ENCODE peak calls at places on chromosomes 6 and 20, in five cellular contexts. P is naive thymus-derived CD4-positive, alpha-beta T cell; H is A549; L is psoas muscle; I is CD8-positive, alpha-beta T cell. U is an unnamed sample. For H3K9me3, the result is how much of the 10 kb centered on the place peaks cover.

GRCh38 chr6:117338567-117338966 is 73.2 kb downstream of the VGLL2 start:
- DNase-seq in H (no peak), I (no peak), P (no peak), L (no peak), U (no peak)

GRCh38 chr6:40755046-40755681 is 168.0 kb upstream of the LRFN2 start:
- DNase-seq in P (no peak), H (no peak), I (no peak), L (no peak), U (no peak)

GRCh38 chr6:45886776-45887175 is 128.9 kb downstream of the CLIC5 start:
- DNase-seq in L (no peak), P (no peak), H (no peak), I (no peak), U (no peak)

GRCh38 chr6:42182101-42182500 is 8.9 kb downstream of the GUCA1A start:
- DNase-seq in H (no peak), L (no peak), I (no peak), P (no peak), U (no peak)

GRCh38 chr6:44342489-44342888 is at the start of gene SPATS1:
- DNase-seq in P (no peak), L (peak), H (no peak), I (no peak), U (no peak)

GRCh38 chr6:57021086-57021720 is 25.3 kb upstream of the KIAA1586 start:
- DNase-seq in I (no peak), L (no peak), H (peak), P (no peak), U (no peak)

GRCh38 chr6:168737481-168737880 is 296.5 kb downstream of the SMOC2 start:
- DNase-seq in L (no peak), P (no peak), I (no peak), H (peak), U (no peak)

GRCh38 chr6:24667378-24667803 is 514 bp downstream of the ACOT13 start:
- DNase-seq in H (no peak), L (no peak), I (no peak), P (no peak), U (no peak)

GRCh38 chr6:167652042-167652700 is 174.5 kb upstream of the AFDN start:
- DNase-seq in P (no peak), L (no peak), I (no peak), H (no peak), U (no peak)

GRCh38 chr6:14426281-14426680 is 308.7 kb downstream of the CD83 start:
- DNase-seq in H (no peak), I (no peak), L (no peak), P (no peak), U (no peak)

GRCh38 chr6:17865243-17865642 is 122.2 kb downstream of the KIF13A start:
- DNase-seq in P (no peak), H (no peak), L (peak), I (no peak), U (no peak)

GRCh38 chr20:56428881-56429280 is 16.8 kb downstream of the CASS4 start:
- DNase-seq in P (no peak), L (no peak), I (no peak), H (no peak), U (no peak)

GRCh38 chr6:7615611-7616383 is 25.8 kb downstream of the SNRNP48 start:
- DNase-seq in P (no peak), L (no peak), H (peak), I (peak), U (peak)

GRCh38 chr6:83127976-83128375 is 60.5 kb downstream of the DOP1A start:
- DNase-seq in P (no peak), I (no peak), H (no peak), L (no peak), U (no peak)

GRCh38 chr6:147063469-147064031 is 140.7 kb upstream of the STXBP5 start:
- DNase-seq in I (no peak), H (no peak), P (no peak), L (no peak), U (no peak)

GRCh38 chr6:47718571-47718970 is 20.2 kb downstream of the ADGRF4 start:
- DNase-seq in I (no peak), L (no peak), H (no peak), P (no peak), U (no peak)

GRCh38 chr20:16708590-16708989 is 21.2 kb upstream of the SNRPB2 start:
- DNase-seq in L (no peak), H (no peak), I (no peak), P (no peak), U (no peak)

GRCh38 chr20:19009071-19009688 is 195.6 kb downstream of the SCP2D1 start:
- DNase-seq in H (no peak), I (no peak), P (no peak), L (no peak), U (no peak)

GRCh38 chr6:87074051-87074711 is 20.7 kb downstream of the CGA start:
- DNase-seq in L (no peak), I (no peak), H (no peak), P (no peak), U (no peak)

GRCh38 chr6:28867078-28867414 is 56.7 kb downstream of the TRIM27 start:
- DNase-seq in I (peak), L (no peak), P (no peak), H (no peak), U (no peak)

GRCh38 chr6:132813173-132813856 is 1.1 kb upstream of the RPS12 start:
- DNase-seq in I (peak), L (peak), P (no peak), H (no peak), U (peak)

GRCh38 chr6:24614648-24615047 is 31.3 kb downstream of the KIAA0319 start:
- DNase-seq in P (no peak), I (no peak), L (no peak), H (no peak), U (no peak)

GRCh38 chr20:58673119-58673518 is 19.5 kb upstream of the NPEPL1 start:
- DNase-seq in I (no peak), H (no peak), L (no peak), P (no peak), U (no peak)

GRCh38 chr20:33650753-33651561 is 11.2 kb upstream of the C20orf144 start:
- DNase-seq in L (no peak), P (no peak), I (no peak), H (no peak), U (no peak)

GRCh38 chr6:45830441-45831139 is 185.1 kb downstream of the CLIC5 start:
- DNase-seq in I (peak), L (no peak), P (no peak), H (no peak), U (peak)

GRCh38 chr6:29603930-29604329 is 19.0 kb downstream of the OR2H2 start:
- DNase-seq in L (no peak), P (no peak), I (no peak), H (no peak), U (no peak)

GRCh38 chr20:13995086-13995665 is at the start of gene MACROD2:
- DNase-seq in P (peak), L (peak), I (peak), H (peak), U (peak)

GRCh38 chr6:89385156-89385667 is 26.9 kb downstream of the RRAGD start:
- DNase-seq in P (no peak), L (peak), I (no peak), H (no peak), U (no peak)

GRCh38 chr20:43751167-43752050 is 24.6 kb upstream of the GTSF1L start:
- DNase-seq in I (no peak), P (no peak), H (no peak), L (no peak), U (no peak)

GRCh38 chr6:168765710-168766109 is 324.7 kb downstream of the SMOC2 start:
- DNase-seq in P (no peak), H (no peak), L (no peak), I (no peak), U (no peak)

GRCh38 chr20:37567671-37568588 is 40.3 kb upstream of the BLCAP start:
- DNase-seq in L (no peak), I (no peak), H (no peak), P (no peak), U (no peak)

GRCh38 chr6:37794825-37795224 is 24.7 kb upstream of the ZFAND3 start:
- DNase-seq in P (no peak), H (no peak), L (peak), I (no peak), U (no peak)

GRCh38 chr6:41894366-41895299 is 542 bp downstream of the USP49 start:
- DNase-seq in I (no peak), H (no peak), L (no peak), P (no peak), U (no peak)

GRCh38 chr6:37679539-37680476 is 17.9 kb downstream of the MDGA1 start:
- DNase-seq in H (no peak), I (no peak), L (no peak), P (no peak), U (no peak)

GRCh38 chr20:21820045-21820444 is 114.6 kb downstream of the PAX1 start:
- DNase-seq in P (no peak), I (no peak), L (no peak), H (no peak), U (no peak)

GRCh38 chr6:158033077-158033750 is 51.6 kb downstream of the SYNJ2 start:
- DNase-seq in L (no peak), H (no peak), I (no peak), P (no peak), U (no peak)

GRCh38 chr6:158032354-158032733 is 50.7 kb downstream of the SYNJ2 start:
- DNase-seq in I (no peak), L (no peak), H (no peak), P (no peak), U (no peak)

GRCh38 chr6:158029668-158030230 is 48.1 kb downstream of the SYNJ2 start:
- DNase-seq in P (no peak), I (no peak), H (no peak), L (no peak), U (no peak)

GRCh38 chr6:158031191-158031444 is 49.5 kb downstream of the SYNJ2 start:
- DNase-seq in I (no peak), P (no peak), H (no peak), L (no peak), U (no peak)

GRCh38 chr6:158031445-158032353 is 50.0 kb downstream of the SYNJ2 start:
- DNase-seq in H (no peak), P (no peak), I (peak), L (peak), U (peak)
- H3K4me3 ChIP-seq in H (no peak), P (no peak), I (no peak), L (no peak), U (no peak)

GRCh38 chr6:21874372-21874771 is 280.8 kb downstream of the SOX4 start:
- DNase-seq in L (no peak), P (no peak), I (no peak), H (no peak), U (no peak)
- H3K9me3 ChIP-seq in L (under half), P (under half), I (under half), H (under half), U (under half)

GRCh38 chr6:4253604-4254211 is 118.3 kb upstream of the ECI2 start:
- DNase-seq in P (no peak), L (peak), I (no peak), H (peak), U (no peak)
- H3K27ac ChIP-seq in P (no peak), L (no peak), I (no peak), H (peak), U (no peak)

DNA sequence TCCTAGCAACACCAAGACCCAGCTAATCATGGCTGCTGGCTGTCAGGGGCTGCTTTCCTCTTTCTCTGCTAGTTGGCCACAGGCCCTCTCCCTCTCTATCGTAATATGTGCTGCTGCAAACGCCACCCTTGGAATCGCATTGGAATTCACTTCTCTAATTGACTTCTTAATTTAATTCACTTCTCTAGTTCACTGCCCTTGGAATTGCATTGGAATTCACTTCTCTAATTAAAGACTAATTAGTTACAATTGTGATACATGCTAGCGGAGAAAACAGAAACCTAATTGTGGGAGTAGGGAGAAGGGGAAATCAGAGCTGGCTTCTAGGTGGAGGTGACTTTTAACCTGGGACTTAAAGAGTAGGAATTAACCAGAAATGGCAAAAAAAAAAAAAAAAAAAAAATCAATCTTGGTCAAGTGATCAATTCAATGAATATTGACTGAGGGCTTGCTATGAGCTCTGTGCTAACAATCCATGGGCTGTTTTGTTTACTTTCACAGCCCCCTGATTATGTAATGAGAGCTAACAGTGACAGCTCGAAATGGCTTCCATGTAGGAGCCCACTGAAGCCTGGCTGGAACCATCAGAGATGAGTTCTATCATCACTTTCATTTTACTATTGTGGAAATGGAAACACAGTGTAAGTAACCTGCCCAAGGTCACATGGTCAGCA is 11.3 kb downstream of the ZFP64 start:
- DNase-seq in I (no peak), L (no peak), P (no peak), H (no peak), U (no peak)
- H3K4me3 ChIP-seq in I (no peak), L (no peak), P (no peak), H (no peak), U (no peak)

DNA sequence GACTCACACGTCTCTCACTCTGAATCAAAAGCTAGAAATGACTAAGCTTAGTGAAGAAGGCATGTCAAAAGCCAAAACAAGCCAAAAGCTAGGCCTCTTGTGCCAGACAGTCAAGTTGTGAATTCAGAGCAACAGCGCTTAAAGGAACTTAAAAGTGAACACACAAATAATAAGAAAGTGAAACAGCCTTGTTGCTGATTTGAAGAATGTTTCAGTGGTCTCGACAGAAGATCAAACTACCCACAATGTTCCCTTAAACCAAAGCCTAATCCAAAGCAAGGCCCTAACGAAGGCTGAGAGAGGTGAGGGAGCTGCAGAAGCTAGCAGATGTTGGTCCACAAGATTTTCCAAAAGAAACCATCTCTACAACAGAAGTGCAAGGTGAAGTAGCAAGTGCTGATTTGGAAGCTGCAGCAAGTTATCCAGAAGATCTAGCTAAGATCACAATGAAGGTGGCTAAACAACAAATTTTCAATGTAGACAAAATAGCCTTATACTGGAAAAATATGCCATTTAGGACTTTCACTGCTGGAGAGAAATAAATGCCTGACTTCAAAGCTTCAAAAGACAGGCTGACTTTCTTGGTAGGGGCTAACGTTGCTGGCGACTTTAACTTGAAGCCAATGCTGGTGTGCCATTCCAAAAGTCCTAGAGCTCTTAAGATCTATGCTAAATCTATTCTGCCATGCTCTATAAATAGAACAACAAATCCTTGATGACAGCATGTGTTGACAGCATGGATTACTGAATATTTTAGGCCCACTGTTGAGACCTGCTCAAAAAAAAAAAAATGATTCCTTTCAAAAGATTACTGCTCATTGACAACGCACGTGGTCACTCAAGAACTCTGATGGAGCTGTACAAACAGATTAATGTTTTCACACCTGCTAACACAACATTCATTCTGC is 40.3 kb downstream of the SEC63 start:
- DNase-seq in P (no peak), H (no peak), L (no peak), I (no peak), U (no peak)
- H3K9me3 ChIP-seq in P (under half), H (under half), L (under half), I (under half), U (under half)

GRCh38 chr6:169905041-169905807 is 153.8 kb downstream of the ERMARD start:
- DNase-seq in I (no peak), H (no peak), P (no peak), L (no peak), U (no peak)
- H3K27ac ChIP-seq in I (no peak), H (peak), P (no peak), L (no peak), U (peak)

GRCh38 chr20:2820084-2820895 is 4.1 kb downstream of the TMEM239 start:
- DNase-seq in H (no peak), L (no peak), P (no peak), I (no peak), U (no peak)
- H3K4me3 ChIP-seq in H (no peak), L (no peak), P (no peak), I (no peak), U (no peak)

U was measured in Peyer's patch.